ENCODE peak calls at places on chromosomes 1 and 21, in eight cellular contexts. K is mucosa of gallbladder, H is T47D, S is NCI-H1436 treated with DMSO at 0.1 percent for 48 hours, E is astrocyte of the cerebellum, B is Calu3, W is left lung, U is NCI-H1417. J is an unnamed sample.

GRCh38 chr1:224617410-224618361 is 1.6 kb downstream of the CNIH3 start:
- DNase-seq in B (no peak), S (no peak), E (no peak), H (no peak), K (no peak), W (peak), U (no peak), J (no peak)

GRCh38 chr21:32336711-32337110 is 38.1 kb downstream of the MRAP start:
- DNase-seq in W (no peak), H (no peak), U (no peak), E (no peak), B (no peak), K (no peak), S (no peak), J (no peak)

GRCh38 chr1:31683997-31684396 is 19.8 kb downstream of the COL16A1 start:
- DNase-seq in B (peak), U (no peak), K (no peak), S (no peak), W (no peak), H (no peak), E (no peak), J (no peak)

GRCh38 chr1:186896211-186896610 is 67.5 kb downstream of the PLA2G4A start:
- DNase-seq in B (no peak), E (no peak), H (no peak), S (no peak), W (no peak), K (no peak), U (no peak), J (no peak)

GRCh38 chr1:46401964-46402626 is 8.0 kb downstream of the FAAH start:
- DNase-seq in K (peak), B (peak), S (no peak), W (peak), U (peak), E (peak), H (peak), J (peak)

GRCh38 chr1:240524356-240525071 is 87.4 kb downstream of the GREM2 start:
- DNase-seq in W (no peak), H (no peak), U (no peak), B (no peak), S (no peak), E (no peak), K (no peak), J (no peak)

GRCh38 chr21:35366348-35367085 is 317.4 kb upstream of the RUNX1 start:
- DNase-seq in H (no peak), K (no peak), W (no peak), E (no peak), S (no peak), U (no peak), B (no peak), J (no peak)

GRCh38 chr1:117657031-117657430 is 51.2 kb downstream of the TENT5C start:
- DNase-seq in S (no peak), B (peak), K (no peak), U (no peak), W (no peak), H (no peak), E (peak), J (peak)

GRCh38 chr1:62687903-62688686 is at the start of gene DOCK7:
- DNase-seq in H (peak), K (peak), E (no peak), B (peak), U (peak), S (no peak), W (peak), J (no peak)

GRCh38 chr1:244242446-244242845 is 191.4 kb downstream of the ZBTB18 start:
- DNase-seq in W (no peak), E (no peak), K (no peak), B (no peak), U (no peak), H (no peak), S (no peak), J (no peak)

GRCh38 chr1:204267191-204267601 is 53.4 kb upstream of the GOLT1A start:
- DNase-seq in H (no peak), S (no peak), K (no peak), U (no peak), W (no peak), E (no peak), B (no peak), J (no peak)

GRCh38 chr1:10663668-10664035 is 132.8 kb downstream of the CASZ1 start:
- DNase-seq in W (no peak), K (peak), U (no peak), S (no peak), B (no peak), H (no peak), E (no peak), J (no peak)

GRCh38 chr1:30984991-30985503 is 76.5 kb upstream of the SDC3 start:
- DNase-seq in S (no peak), K (no peak), U (no peak), H (no peak), W (no peak), B (no peak), E (no peak), J (no peak)

GRCh38 chr1:5983361-5984103 is 8.7 kb downstream of the NPHP4 start:
- DNase-seq in W (no peak), B (no peak), S (no peak), U (no peak), H (no peak), K (no peak), E (no peak), J (no peak)

GRCh38 chr1:47742890-47743760 is 254.1 kb downstream of the TRABD2B start:
- DNase-seq in E (no peak), K (no peak), B (no peak), U (no peak), S (no peak), H (no peak), W (no peak), J (no peak)

GRCh38 chr1:21594935-21595897 is 73.9 kb downstream of the RAP1GAP start:
- DNase-seq in H (no peak), S (no peak), W (peak), U (peak), K (peak), B (peak), E (peak), J (no peak)

J was measured in retinal pigment epithelial cell.